ENCODE peak calls at places on chromosomes 13 and 19, in six cellular contexts. P is pancreas; K is kidney; X is AG10803; Z is CD8-positive, alpha-beta T cell; H is thoracic aorta. F is an unnamed sample.

GRCh38 chr19:30696514-30696913 is 324.3 kb downstream of the ZNF536 start:
- DNase-seq in K (no peak), P (peak; percentile 70), Z (no peak), X (no peak), H (no peak), F (peak; percentile 17)

GRCh38 chr13:21675095-21676007 is 4.5 kb downstream of the FGF9 start:
- DNase-seq in K (peak; percentile 87), X (no peak), H (no peak), Z (peak; percentile 35), P (peak; percentile 45), F (no peak)

GRCh38 chr19:17536957-17537356 is 18.5 kb upstream of the COLGALT1 start:
- DNase-seq in K (no peak), P (no peak), X (no peak), H (no peak), Z (no peak), F (no peak)

GRCh38 chr13:98797456-98797855 is 45.0 kb upstream of the SLC15A1 start:
- DNase-seq in H (no peak), X (no peak), P (no peak), K (no peak), Z (no peak), F (no peak)

GRCh38 chr13:34617684-34618083 is 324.4 kb upstream of the NBEA start:
- DNase-seq in H (no peak), K (no peak), Z (no peak), X (peak; percentile 2), P (no peak), F (no peak)

GRCh38 chr13:31093145-31093885 is 68.4 kb downstream of the HSPH1 start:
- DNase-seq in Z (no peak), K (no peak), X (no peak), P (no peak), H (no peak), F (no peak)

GRCh38 chr19:17871878-17872250 is at the start of gene SLC5A5:
- DNase-seq in Z (no peak), H (no peak), K (no peak), P (no peak), X (no peak), F (no peak)

GRCh38 chr13:113616281-113616906 is 31.8 kb downstream of the TFDP1 start:
- DNase-seq in K (peak; percentile 61), P (no peak), Z (no peak), H (no peak), X (no peak), F (no peak)

GRCh38 chr13:102597029-102598015 is 536 bp downstream of the TPP2 start:
- DNase-seq in K (peak; percentile 83), X (peak; percentile 20), Z (peak; percentile 19), H (no peak), P (no peak), F (peak; percentile 29)

GRCh38 chr19:1098177-1099051 is 3.2 kb upstream of the POLR2E start:
- DNase-seq in H (no peak), P (no peak), Z (no peak), X (peak; percentile 40), K (no peak), F (peak; percentile 49)

GRCh38 chr13:93534181-93534700 is 307.6 kb downstream of the GPC6 start:
- DNase-seq in X (peak; percentile 26), K (no peak), H (no peak), P (no peak), Z (no peak), F (peak; percentile 35)

GRCh38 chr13:47220453-47221150 is 323.7 kb upstream of the HTR2A start:
- DNase-seq in Z (no peak), P (no peak), K (no peak), X (no peak), H (no peak), F (peak; percentile 90)

GRCh38 chr19:788821-789472 is 8.3 kb upstream of the PTBP1 start:
- DNase-seq in K (peak; percentile 76), P (no peak), Z (no peak), X (peak; percentile 54), H (no peak), F (no peak)

GRCh38 chr19:7366701-7367420 is 18.1 kb downstream of the ARHGEF18 start:
- DNase-seq in X (peak; percentile 34), H (no peak), K (peak; percentile 34), P (no peak), Z (no peak), F (peak; percentile 50)

GRCh38 chr19:31448221-31448657 is 99.0 kb upstream of the TSHZ3 start:
- DNase-seq in Z (no peak), X (peak; percentile 86), P (peak; percentile 19), H (no peak), K (peak; percentile 82), F (peak; percentile 79)

GRCh38 chr13:108326318-108326717 is 56.8 kb downstream of the TNFSF13B start:
- DNase-seq in P (no peak), H (no peak), K (no peak), X (no peak), Z (no peak), F (no peak)

GRCh38 chr19:44757735-44758505 is 9.4 kb downstream of the BCL3 start:
- DNase-seq in Z (no peak), P (peak; percentile 72), X (peak; percentile 53), H (no peak), K (peak; percentile 93), F (peak; percentile 58)

GRCh38 chr13:74171621-74172020 is 37.4 kb upstream of the KLF12 start:
- DNase-seq in P (no peak), X (no peak), H (no peak), K (no peak), Z (no peak), F (no peak)

GRCh38 chr19:42159942-42160341 is 27.7 kb upstream of the POU2F2 start:
- DNase-seq in X (no peak), K (no peak), P (no peak), Z (no peak), H (no peak), F (no peak)

GRCh38 chr19:1445185-1445931 is 4.6 kb upstream of the APC2 start:
- DNase-seq in X (peak; percentile 29), K (peak; percentile 86), P (peak; percentile 74), Z (peak; percentile 78), H (no peak), F (peak; percentile 30)

GRCh38 chr13:60612593-60612992 is 215.6 kb downstream of the TDRD3 start:
- DNase-seq in Z (no peak), X (peak; percentile 13), P (no peak), K (no peak), H (no peak), F (peak; percentile 37)

GRCh38 chr13:59906413-59907027 is 257.2 kb downstream of the DIAPH3 start:
- DNase-seq in Z (no peak), H (no peak), X (peak; percentile 51), K (no peak), P (no peak), F (peak; percentile 78)

GRCh38 chr13:29702912-29703351 is 107.4 kb upstream of the SLC7A1 start:
- DNase-seq in H (no peak), Z (no peak), X (peak; percentile 93), P (no peak), K (peak; percentile 80), F (peak; percentile 92)

GRCh38 chr13:46354143-46355087 is 32.6 kb downstream of the RUBCNL start:
- DNase-seq in P (no peak), X (peak; percentile 96), H (no peak), Z (no peak), K (no peak), F (peak; percentile 94)

GRCh38 chr19:48480151-48480475 is 10.9 kb downstream of the CYTH2 start:
- DNase-seq in K (peak; percentile 88), P (no peak), Z (peak; percentile 43), X (peak; percentile 41), H (no peak), F (peak; percentile 20)

GRCh38 chr19:48480476-48481190 is 11.5 kb downstream of the CYTH2 start:
- DNase-seq in H (no peak), X (peak; percentile 39), Z (peak; percentile 59), K (no peak), P (no peak), F (no peak)

GRCh38 chr19:48478339-48479061 is 9.3 kb downstream of the CYTH2 start:
- DNase-seq in H (no peak), Z (no peak), K (no peak), X (no peak), P (no peak), F (no peak)

GRCh38 chr19:48481191-48481500 is 12.0 kb downstream of the CYTH2 start:
- DNase-seq in H (no peak), Z (no peak), X (peak; percentile 64), K (no peak), P (no peak), F (peak; percentile 30)

GRCh38 chr19:48479686-48480085 is 10.5 kb downstream of the CYTH2 start:
- DNase-seq in Z (no peak), K (no peak), P (no peak), H (no peak), X (no peak), F (no peak)
- H3K4me3 ChIP-seq in Z (no peak overlapping the region), K (peak overlapping the region; percentile 65), P (no peak overlapping the region), H (peak overlapping the region; percentile 89), X (no peak overlapping the region), F (no peak overlapping the region)

GRCh38 chr13:32446778-32447465 is 19.0 kb upstream of the N4BP2L1 start:
- DNase-seq in Z (no peak), X (no peak), K (no peak), H (no peak), P (no peak), F (peak; percentile 15)

GRCh38 chr13:32445461-32445860 is 17.5 kb upstream of the N4BP2L1 start:
- DNase-seq in K (no peak), H (no peak), P (no peak), X (peak; percentile 15), Z (no peak), F (no peak)

GRCh38 chr13:32446220-32446619 is 18.3 kb upstream of the N4BP2L1 start:
- DNase-seq in K (no peak), Z (no peak), X (no peak), H (no peak), P (no peak), F (no peak)

GRCh38 chr13:32448224-32448623 is 20.3 kb upstream of the N4BP2L1 start:
- DNase-seq in H (no peak), P (no peak), X (no peak), K (no peak), Z (no peak), F (no peak)

DNA sequence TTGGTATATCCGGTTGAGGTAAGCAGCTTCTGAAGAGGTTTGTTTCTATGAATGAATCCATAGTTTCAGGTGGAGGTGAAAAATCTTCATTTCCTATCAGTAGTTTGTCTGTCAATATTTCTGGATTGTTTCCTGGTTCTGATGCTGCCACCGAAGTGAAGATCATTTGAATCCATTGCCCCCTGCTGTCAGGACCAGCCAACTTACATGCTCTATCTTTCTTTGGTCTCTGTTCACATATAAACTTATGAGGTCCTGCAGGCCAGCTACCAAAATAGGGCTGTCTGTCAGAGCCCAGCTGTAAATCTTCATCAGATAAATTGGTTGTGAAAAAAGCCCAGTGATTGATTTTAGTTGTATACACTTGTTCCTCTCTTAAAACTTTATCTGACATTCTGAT is 15.2 kb upstream of the N4BP2L1 start:
- DNase-seq in Z (peak; percentile 35), X (peak; percentile 19), H (no peak), P (no peak), K (no peak), F (no peak)
- TF ChIP-seq CTCF in Z (peak; percentile 65), X (peak; percentile 38), H (no peak), P (no peak), K (peak; percentile 10), F (no peak)

GRCh38 chr19:49696115-49696514 is 5.2 kb downstream of the CPT1C start:
- DNase-seq in H (no peak), Z (no peak), X (no peak), P (no peak), K (no peak), F (no peak)
- H3K4me3 ChIP-seq in H (no peak overlapping the region), Z (no peak overlapping the region), X (no peak overlapping the region), P (no peak overlapping the region), K (no peak overlapping the region), F (no peak overlapping the region)

GRCh38 chr13:85806553-85807175 is 7.4 kb upstream of the SLITRK6 start:
- DNase-seq in H (no peak), K (no peak), P (no peak), Z (no peak), X (peak; percentile 37), F (peak; percentile 72)
- TF ChIP-seq CTCF in H (peak; percentile 61), K (peak; percentile 51), P (peak; percentile 16), Z (peak; percentile 60), X (peak; percentile 57), F (peak; percentile 33)

GRCh38 chr19:55253842-55254624 is 4.8 kb downstream of the PPP6R1 start:
- DNase-seq in H (no peak), P (no peak), Z (peak; percentile 70), K (peak; percentile 76), X (no peak), F (no peak)
- H3K4me3 ChIP-seq in H (peak overlapping the region; percentile 57), P (peak overlapping the region; percentile 28), Z (peak overlapping the region; percentile 74), K (no peak overlapping the region), X (no peak overlapping the region), F (peak overlapping the region; percentile 25)

F was measured in fibroblast of the aortic adventitia.